ENCODE peak calls at places on chromosomes 3 and 15, in seven cellular contexts. One of them, this sample, is unnamed.

GRCh38 chr3:129576514-129577345 is 29.7 kb downstream of the PLXND1 start:
- DNase-seq in RWPE2: no peak
- DNase-seq in lung: no peak
- DNase-seq in mucosa of descending colon: peak
- DNase-seq in pancreas: no peak
- DNase-seq in fibroblast of pulmonary artery: no peak
- DNase-seq in astrocyte of the spinal cord: no peak
- DNase-seq in this sample: no peak

GRCh38 chr3:117356296-117356695 is 646.7 kb downstream of the TUSC7 start:
- DNase-seq in mucosa of descending colon: no peak
- DNase-seq in fibroblast of pulmonary artery: no peak
- DNase-seq in lung: no peak
- DNase-seq in RWPE2: no peak
- DNase-seq in pancreas: no peak
- DNase-seq in astrocyte of the spinal cord: no peak
- DNase-seq in this sample: no peak

GRCh38 chr3:185784317-185784716 is 40.5 kb downstream of the IGF2BP2 start:
- DNase-seq in pancreas: no peak
- DNase-seq in lung: no peak
- DNase-seq in astrocyte of the spinal cord: no peak
- DNase-seq in mucosa of descending colon: no peak
- DNase-seq in RWPE2: no peak
- DNase-seq in fibroblast of pulmonary artery: no peak
- DNase-seq in this sample: no peak

GRCh38 chr15:25176616-25176923 is 221.8 kb downstream of the SNRPN start:
- DNase-seq in pancreas: peak
- DNase-seq in mucosa of descending colon: no peak
- DNase-seq in RWPE2: peak
- DNase-seq in fibroblast of pulmonary artery: no peak
- DNase-seq in astrocyte of the spinal cord: no peak
- DNase-seq in lung: peak
- DNase-seq in this sample: no peak

GRCh38 chr3:195189821-195190220 is 81.1 kb downstream of the XXYLT1 start:
- DNase-seq in fibroblast of pulmonary artery: no peak
- DNase-seq in lung: no peak
- DNase-seq in astrocyte of the spinal cord: no peak
- DNase-seq in mucosa of descending colon: no peak
- DNase-seq in RWPE2: no peak
- DNase-seq in pancreas: no peak
- DNase-seq in this sample: no peak

GRCh38 chr15:28081594-28081993 is 17.5 kb downstream of the OCA2 start:
- DNase-seq in astrocyte of the spinal cord: no peak
- DNase-seq in mucosa of descending colon: no peak
- DNase-seq in fibroblast of pulmonary artery: no peak
- DNase-seq in RWPE2: no peak
- DNase-seq in lung: no peak
- DNase-seq in pancreas: no peak
- DNase-seq in this sample: no peak

GRCh38 chr3:120172070-120172469 is 77.8 kb upstream of the GSK3B start:
- DNase-seq in pancreas: no peak
- DNase-seq in astrocyte of the spinal cord: peak
- DNase-seq in RWPE2: no peak
- DNase-seq in lung: no peak
- DNase-seq in mucosa of descending colon: no peak
- DNase-seq in fibroblast of pulmonary artery: peak
- DNase-seq in this sample: no peak

GRCh38 chr3:106617276-106617675 is 748.5 kb upstream of the CBLB start:
- DNase-seq in fibroblast of pulmonary artery: no peak
- DNase-seq in mucosa of descending colon: no peak
- DNase-seq in astrocyte of the spinal cord: no peak
- DNase-seq in pancreas: no peak
- DNase-seq in RWPE2: no peak
- DNase-seq in lung: no peak
- DNase-seq in this sample: no peak

GRCh38 chr3:111737712-111738097 is 121.4 kb upstream of the PHLDB2 start:
- DNase-seq in astrocyte of the spinal cord: peak
- DNase-seq in pancreas: no peak
- DNase-seq in lung: peak
- DNase-seq in fibroblast of pulmonary artery: peak
- DNase-seq in RWPE2: no peak
- DNase-seq in mucosa of descending colon: no peak
- DNase-seq in this sample: no peak

GRCh38 chr15:79523266-79523665 is 91.1 kb downstream of the MINAR1 start:
- DNase-seq in RWPE2: no peak
- DNase-seq in mucosa of descending colon: no peak
- DNase-seq in pancreas: no peak
- DNase-seq in fibroblast of pulmonary artery: no peak
- DNase-seq in astrocyte of the spinal cord: no peak
- DNase-seq in lung: no peak
- DNase-seq in this sample: no peak

GRCh38 chr3:15284121-15284889 is 48.1 kb downstream of the SH3BP5 start:
- DNase-seq in pancreas: no peak
- DNase-seq in mucosa of descending colon: no peak
- DNase-seq in astrocyte of the spinal cord: no peak
- DNase-seq in RWPE2: no peak
- DNase-seq in fibroblast of pulmonary artery: peak
- DNase-seq in lung: no peak
- DNase-seq in this sample: no peak

GRCh38 chr3:71127463-71128243 is 455.9 kb downstream of the FOXP1 start:
- DNase-seq in RWPE2: no peak
- DNase-seq in lung: no peak
- DNase-seq in fibroblast of pulmonary artery: peak
- DNase-seq in pancreas: no peak
- DNase-seq in mucosa of descending colon: no peak
- DNase-seq in astrocyte of the spinal cord: peak
- DNase-seq in this sample: no peak

GRCh38 chr15:92143765-92144164 is 249.9 kb upstream of the ST8SIA2 start:
- DNase-seq in fibroblast of pulmonary artery: no peak
- DNase-seq in mucosa of descending colon: no peak
- DNase-seq in pancreas: no peak
- DNase-seq in RWPE2: no peak
- DNase-seq in lung: no peak
- DNase-seq in astrocyte of the spinal cord: no peak
- DNase-seq in this sample: no peak

DNA sequence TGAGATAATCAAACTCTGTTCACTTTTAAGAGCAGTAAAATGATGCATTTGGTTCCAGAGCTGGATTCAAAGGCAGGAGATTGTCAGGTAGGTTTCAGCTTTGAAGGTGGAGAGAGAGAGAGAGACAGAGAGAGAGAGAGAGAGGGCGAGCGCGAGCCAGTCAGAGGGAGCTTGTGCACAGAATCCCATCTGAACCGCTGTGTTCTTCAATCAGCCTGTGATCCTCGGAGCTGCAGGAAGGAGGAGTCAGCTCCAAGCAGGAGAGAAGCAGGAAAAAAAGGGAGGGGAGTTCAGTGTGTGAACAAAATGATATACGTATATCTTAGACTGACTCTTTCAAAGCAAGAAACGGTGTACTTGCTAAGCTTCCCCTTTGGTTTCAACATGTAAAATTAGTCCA is at the start of gene GPR149:
- DNase-seq in fibroblast of pulmonary artery: no peak
- DNase-seq in pancreas: no peak
- DNase-seq in lung: no peak
- DNase-seq in mucosa of descending colon: no peak
- DNase-seq in astrocyte of the spinal cord: no peak
- DNase-seq in RWPE2: no peak
- DNase-seq in this sample: no peak
- H3K4me3 ChIP-seq in fibroblast of pulmonary artery: no peak
- H3K4me3 ChIP-seq in pancreas: no peak
- H3K4me3 ChIP-seq in lung: no peak
- H3K4me3 ChIP-seq in mucosa of descending colon: no peak
- H3K4me3 ChIP-seq in astrocyte of the spinal cord: no peak
- H3K4me3 ChIP-seq in RWPE2: no peak
- H3K4me3 ChIP-seq in this sample: no peak

DNA sequence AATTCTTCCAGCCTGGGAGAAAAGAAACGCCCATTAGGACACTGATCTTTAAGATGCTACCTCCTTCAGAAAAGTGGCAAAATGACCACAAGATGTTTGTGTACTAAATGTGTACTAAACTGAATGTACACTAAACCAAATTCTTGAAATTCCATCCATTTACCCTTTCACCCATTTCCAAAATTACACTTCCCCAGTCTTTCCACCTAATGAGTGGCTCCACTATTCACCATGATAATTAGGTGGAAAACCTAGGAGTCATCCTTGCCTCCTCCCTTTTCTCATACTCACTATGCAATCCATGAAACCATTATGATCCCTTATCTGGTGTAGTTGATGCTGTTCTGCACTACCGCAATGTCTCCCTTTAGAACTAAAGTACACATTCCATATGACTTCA is 452.1 kb upstream of the THBS1 start:
- DNase-seq in pancreas: no peak
- DNase-seq in RWPE2: no peak
- DNase-seq in fibroblast of pulmonary artery: no peak
- DNase-seq in lung: no peak
- DNase-seq in mucosa of descending colon: no peak
- DNase-seq in astrocyte of the spinal cord: no peak
- DNase-seq in this sample: no peak
- TF ChIP-seq CTCF in pancreas: no peak
- TF ChIP-seq CTCF in RWPE2: no peak
- TF ChIP-seq CTCF in fibroblast of pulmonary artery: no peak
- TF ChIP-seq CTCF in lung: no peak
- TF ChIP-seq CTCF in mucosa of descending colon: no peak
- TF ChIP-seq CTCF in astrocyte of the spinal cord: no peak
- TF ChIP-seq CTCF in this sample: no peak

GRCh38 chr3:57152761-57153160 is 12.4 kb downstream of the IL17RD start:
- DNase-seq in fibroblast of pulmonary artery: no peak
- DNase-seq in RWPE2: no peak
- DNase-seq in astrocyte of the spinal cord: no peak
- DNase-seq in lung: no peak
- DNase-seq in pancreas: no peak
- DNase-seq in mucosa of descending colon: no peak
- DNase-seq in this sample: no peak
- H3K4me3 ChIP-seq in fibroblast of pulmonary artery: no peak
- H3K4me3 ChIP-seq in RWPE2: no peak
- H3K4me3 ChIP-seq in astrocyte of the spinal cord: no peak
- H3K4me3 ChIP-seq in lung: no peak
- H3K4me3 ChIP-seq in pancreas: no peak
- H3K4me3 ChIP-seq in mucosa of descending colon: no peak
- H3K4me3 ChIP-seq in this sample: no peak

GRCh38 chr15:65054333-65055200 is 9.4 kb downstream of the SLC51B start:
- DNase-seq in fibroblast of pulmonary artery: peak
- DNase-seq in pancreas: peak
- DNase-seq in lung: peak
- DNase-seq in RWPE2: no peak
- DNase-seq in mucosa of descending colon: no peak
- DNase-seq in astrocyte of the spinal cord: peak
- DNase-seq in this sample: peak
- TF ChIP-seq CTCF in fibroblast of pulmonary artery: peak
- TF ChIP-seq CTCF in pancreas: peak
- TF ChIP-seq CTCF in lung: peak
- TF ChIP-seq CTCF in RWPE2: peak
- TF ChIP-seq CTCF in mucosa of descending colon: peak
- TF ChIP-seq CTCF in astrocyte of the spinal cord: peak
- TF ChIP-seq CTCF in this sample: peak

GRCh38 chr15:97870771-97871170 is 89.7 kb upstream of the ARRDC4 start:
- DNase-seq in pancreas: no peak
- DNase-seq in RWPE2: no peak
- DNase-seq in lung: no peak
- DNase-seq in fibroblast of pulmonary artery: no peak
- DNase-seq in astrocyte of the spinal cord: no peak
- DNase-seq in mucosa of descending colon: no peak
- DNase-seq in this sample: no peak

GRCh38 chr15:97881568-97881967 is 78.9 kb upstream of the ARRDC4 start:
- DNase-seq in mucosa of descending colon: no peak
- DNase-seq in fibroblast of pulmonary artery: no peak
- DNase-seq in lung: no peak
- DNase-seq in astrocyte of the spinal cord: no peak
- DNase-seq in pancreas: no peak
- DNase-seq in RWPE2: no peak
- DNase-seq in this sample: no peak

GRCh38 chr15:97874139-97874538 is 86.4 kb upstream of the ARRDC4 start:
- DNase-seq in fibroblast of pulmonary artery: no peak
- DNase-seq in lung: no peak
- DNase-seq in mucosa of descending colon: no peak
- DNase-seq in RWPE2: no peak
- DNase-seq in pancreas: no peak
- DNase-seq in astrocyte of the spinal cord: no peak
- DNase-seq in this sample: no peak

GRCh38 chr15:97875025-97875512 is 85.4 kb upstream of the ARRDC4 start:
- DNase-seq in pancreas: no peak
- DNase-seq in RWPE2: no peak
- DNase-seq in fibroblast of pulmonary artery: no peak
- DNase-seq in astrocyte of the spinal cord: no peak
- DNase-seq in mucosa of descending colon: no peak
- DNase-seq in lung: no peak
- DNase-seq in this sample: no peak

GRCh38 chr15:97875513-97876285 is 84.8 kb upstream of the ARRDC4 start:
- DNase-seq in fibroblast of pulmonary artery: no peak
- DNase-seq in pancreas: peak
- DNase-seq in RWPE2: peak
- DNase-seq in astrocyte of the spinal cord: no peak
- DNase-seq in mucosa of descending colon: peak
- DNase-seq in lung: peak
- DNase-seq in this sample: no peak
- H3K4me3 ChIP-seq in fibroblast of pulmonary artery: no peak
- H3K4me3 ChIP-seq in pancreas: peak
- H3K4me3 ChIP-seq in RWPE2: peak
- H3K4me3 ChIP-seq in astrocyte of the spinal cord: no peak
- H3K4me3 ChIP-seq in mucosa of descending colon: no peak
- H3K4me3 ChIP-seq in lung: no peak
- H3K4me3 ChIP-seq in this sample: no peak

GRCh38 chr15:56291741-56292140 is 48.1 kb upstream of the RFX7 start:
- DNase-seq in lung: no peak
- DNase-seq in RWPE2: no peak
- DNase-seq in fibroblast of pulmonary artery: no peak
- DNase-seq in astrocyte of the spinal cord: no peak
- DNase-seq in mucosa of descending colon: no peak
- DNase-seq in pancreas: no peak
- DNase-seq in this sample: no peak

GRCh38 chr15:56281145-56281544 is 37.5 kb upstream of the RFX7 start:
- DNase-seq in RWPE2: no peak
- DNase-seq in pancreas: no peak
- DNase-seq in mucosa of descending colon: no peak
- DNase-seq in astrocyte of the spinal cord: no peak
- DNase-seq in fibroblast of pulmonary artery: no peak
- DNase-seq in lung: no peak
- DNase-seq in this sample: no peak

GRCh38 chr15:56286213-56286612 is 42.5 kb upstream of the RFX7 start:
- DNase-seq in mucosa of descending colon: no peak
- DNase-seq in lung: no peak
- DNase-seq in astrocyte of the spinal cord: no peak
- DNase-seq in RWPE2: no peak
- DNase-seq in fibroblast of pulmonary artery: no peak
- DNase-seq in pancreas: no peak
- DNase-seq in this sample: no peak
- TF ChIP-seq CTCF in mucosa of descending colon: no peak
- TF ChIP-seq CTCF in lung: no peak
- TF ChIP-seq CTCF in astrocyte of the spinal cord: no peak
- TF ChIP-seq CTCF in RWPE2: peak
- TF ChIP-seq CTCF in fibroblast of pulmonary artery: peak
- TF ChIP-seq CTCF in pancreas: no peak
- TF ChIP-seq CTCF in this sample: peak

This sample was measured in HFF-Myc.